ENCODE peak calls at places on chromosomes 6 and 20, in six cellular contexts. E is OCI-LY7, J is cardiac muscle cell, S is psoas muscle, M is stomach, C is heart left ventricle. L is an unnamed sample. For H3K9me3, the result is how much of the 10 kb centered on the place peaks cover.

GRCh38 chr6:24126586-24127192 is 674 bp downstream of the NRSN1 start:
- DNase-seq in M (no peak), J (peak), S (no peak), E (peak), C (no peak), L (no peak)

GRCh38 chr20:44069203-44069931 is 117.6 kb downstream of the JPH2 start:
- DNase-seq in M (peak), C (no peak), E (no peak), J (no peak), S (no peak), L (no peak)

GRCh38 chr6:84652356-84653026 is 111.9 kb downstream of the TBX18 start:
- DNase-seq in C (no peak), J (no peak), S (no peak), M (no peak), E (no peak), L (no peak)

GRCh38 chr20:36920334-36920730 is 31.2 kb downstream of the SAMHD1 start:
- DNase-seq in C (no peak), E (no peak), J (no peak), S (no peak), M (no peak), L (no peak)

GRCh38 chr6:85418059-85418458 is 31.8 kb upstream of the NT5E start:
- DNase-seq in S (no peak), M (no peak), C (no peak), E (no peak), J (no peak), L (no peak)

GRCh38 chr20:16801919-16802651 is 53.9 kb downstream of the OTOR start:
- DNase-seq in S (peak), C (no peak), M (peak), J (peak), E (peak), L (no peak)

GRCh38 chr20:62732766-62733165 is 24.1 kb downstream of the NTSR1 start:
- DNase-seq in S (peak), C (no peak), J (no peak), M (no peak), E (no peak), L (no peak)

GRCh38 chr20:32911355-32911754 is 52.6 kb downstream of the EFCAB8 start:
- DNase-seq in C (no peak), J (no peak), S (peak), M (no peak), E (no peak), L (no peak)

GRCh38 chr20:44594730-44595129 is 12.4 kb downstream of the PKIG start:
- DNase-seq in E (no peak), C (no peak), S (peak), J (no peak), M (no peak), L (no peak)

GRCh38 chr6:122265755-122266154 is 133.7 kb upstream of the HSF2 start:
- DNase-seq in M (no peak), J (no peak), S (no peak), E (no peak), C (no peak), L (no peak)

GRCh38 chr6:108897371-108897770 is 49.1 kb downstream of the ARMC2 start:
- DNase-seq in E (no peak), J (no peak), C (no peak), S (no peak), M (peak), L (no peak)

GRCh38 chr20:62116558-62117361 is 5.5 kb upstream of the LSM14B start:
- DNase-seq in E (no peak), M (no peak), S (no peak), J (no peak), C (no peak), L (no peak)

GRCh38 chr20:59581983-59582679 is 22.2 kb upstream of the PHACTR3 start:
- DNase-seq in S (no peak), J (no peak), E (no peak), M (no peak), C (no peak), L (no peak)

GRCh38 chr20:59580991-59581401 is 23.3 kb upstream of the PHACTR3 start:
- DNase-seq in M (no peak), E (no peak), S (no peak), C (no peak), J (no peak), L (no peak)

GRCh38 chr20:59585714-59586404 is 18.5 kb upstream of the PHACTR3 start:
- DNase-seq in M (no peak), S (no peak), J (no peak), C (no peak), E (no peak), L (no peak)

GRCh38 chr20:59584278-59584925 is 19.9 kb upstream of the PHACTR3 start:
- DNase-seq in S (no peak), E (no peak), C (no peak), M (no peak), J (no peak), L (no peak)

GRCh38 chr20:59583428-59584277 is 20.7 kb upstream of the PHACTR3 start:
- DNase-seq in M (peak), C (peak), S (peak), J (no peak), E (no peak), L (no peak)
- H3K9me3 ChIP-seq in M (under half), C (under half), S (under half), J (under half), E (under half), L (under half)

GRCh38 chr20:41599699-41600104 is 18.5 kb downstream of the CHD6 start:
- DNase-seq in E (peak), C (no peak), S (no peak), J (no peak), M (no peak), L (no peak)

GRCh38 chr20:41600926-41601631 is 17.1 kb downstream of the CHD6 start:
- DNase-seq in M (no peak), J (no peak), E (no peak), C (no peak), S (no peak), L (no peak)

GRCh38 chr20:41601742-41602141 is 16.4 kb downstream of the CHD6 start:
- DNase-seq in S (no peak), M (no peak), E (no peak), J (no peak), C (no peak), L (no peak)

GRCh38 chr20:41607791-41608190 is 10.4 kb downstream of the CHD6 start:
- DNase-seq in E (no peak), M (no peak), S (no peak), C (no peak), J (no peak), L (no peak)

DNA sequence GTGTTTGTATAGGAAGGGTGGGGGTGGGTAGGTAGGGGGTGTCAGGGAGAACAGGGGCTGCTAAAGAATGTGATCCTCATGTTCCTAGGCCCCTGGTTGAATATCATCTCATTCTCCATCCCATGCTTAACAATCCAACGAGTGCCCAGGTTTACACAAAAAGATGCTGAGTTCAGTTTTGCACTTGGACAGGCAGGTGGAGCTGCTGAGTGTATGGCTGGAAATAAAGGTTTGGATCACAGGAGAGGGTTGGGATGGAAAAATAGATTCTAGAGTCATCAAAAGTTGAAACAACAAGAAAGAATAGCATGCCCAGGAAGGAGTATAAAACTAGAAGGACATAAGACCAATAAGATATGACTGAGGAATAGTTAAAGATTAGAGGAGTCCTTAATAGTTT is 14.2 kb downstream of the CHD6 start:
- DNase-seq in M (no peak), J (no peak), E (no peak), C (no peak), S (no peak), L (no peak)
- H3K9me3 ChIP-seq in M (under half), J (under half), E (under half), C (under half), S (under half), L (under half)

DNA sequence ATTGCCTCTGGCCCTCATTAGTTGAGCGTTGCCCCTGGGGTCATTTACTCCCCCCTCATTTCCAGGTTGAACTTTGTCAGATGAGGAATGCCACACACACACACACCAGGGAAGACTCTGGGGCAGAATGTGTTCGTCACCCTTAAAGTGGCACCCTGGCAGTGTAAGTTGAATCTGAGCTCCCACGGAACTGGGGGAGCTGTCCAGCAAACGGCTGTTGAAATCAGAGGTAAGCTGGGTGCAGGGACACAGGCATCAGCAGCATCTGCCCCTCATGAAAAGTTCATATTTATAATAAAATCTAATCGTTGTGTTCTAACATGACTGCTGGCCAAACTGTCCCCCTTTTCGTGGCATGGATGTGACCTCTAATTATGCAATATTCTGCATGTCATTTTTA is 4.3 kb upstream of the MC3R start:
- DNase-seq in J (no peak), E (no peak), M (no peak), S (no peak), C (no peak), L (no peak)
- H3K9me3 ChIP-seq in J (under half), E (under half), M (under half), S (under half), C (under half), L (under half)

GRCh38 chr6:19312291-19312978 is 524.7 kb upstream of the ID4 start:
- DNase-seq in C (no peak), M (no peak), J (peak), S (no peak), E (no peak), L (no peak)
- H3K9me3 ChIP-seq in C (under half), M (under half), J (under half), S (under half), E (under half), L (under half)

GRCh38 chr6:75204222-75204958 is 1.5 kb downstream of the COL12A1 start:
- DNase-seq in M (peak), C (no peak), E (no peak), J (peak), S (peak), L (no peak)
- H3K9me3 ChIP-seq in M (under half), C (under half), E (under half), J (under half), S (under half), L (under half)

L was measured in T-helper 17 cell.